ENCODE peak calls at places on chromosomes 2 and 18, in nine cellular contexts. T is astrocyte of the cerebellum, U is neural progenitor cell, J is fibroblast of pulmonary artery, A is kidney epithelial cell, K is NB4, P is adrenal gland, O is A673, Z is IMR-90. G is an unnamed sample.

GRCh38 chr2:117785740-117786139 is 28.8 kb upstream of the DDX18 start:
- DNase-seq in T (peak; percentile 16), U (peak; percentile 74), J (peak; percentile 58), A (no peak), K (peak; percentile 68), P (peak; percentile 23), O (peak; percentile 67), Z (peak; percentile 37), G (peak; percentile 31)

GRCh38 chr2:215432759-215433594 is 2.9 kb downstream of the FN1 start:
- DNase-seq in T (no peak), U (no peak), J (peak; percentile 64), A (no peak), K (no peak), P (no peak), O (no peak), Z (no peak), G (no peak)

GRCh38 chr2:222609391-222609790 is 46.5 kb downstream of the FARSB start:
- DNase-seq in T (no peak), U (no peak), J (peak; percentile 38), A (no peak), K (peak; percentile 48), P (no peak), O (peak; percentile 10), Z (peak; percentile 3), G (no peak)

GRCh38 chr18:72232611-72233010 is 311.5 kb downstream of the CBLN2 start:
- DNase-seq in T (no peak), U (no peak), J (no peak), A (no peak), K (no peak), P (no peak), O (no peak), Z (no peak), G (no peak)

GRCh38 chr2:176398783-176399182 is 129.5 kb downstream of the MTX2 start:
- DNase-seq in T (no peak), U (no peak), J (peak; percentile 19), A (no peak), K (no peak), P (no peak), O (no peak), Z (peak; percentile 59), G (no peak)

GRCh38 chr18:78494204-78494603 is 485.4 kb upstream of the SALL3 start:
- DNase-seq in T (no peak), U (no peak), J (no peak), A (no peak), K (no peak), P (peak; percentile 51), O (no peak), Z (no peak), G (no peak)

GRCh38 chr2:121043827-121044222 is 241.2 kb downstream of the TFCP2L1 start:
- DNase-seq in T (no peak), U (no peak), J (no peak), A (no peak), K (no peak), P (no peak), O (no peak), Z (no peak), G (no peak)

GRCh38 chr18:7657937-7658336 is 90.8 kb downstream of the PTPRM start:
- DNase-seq in T (no peak), U (no peak), J (no peak), A (no peak), K (no peak), P (no peak), O (no peak), Z (peak; percentile 52), G (no peak)

GRCh38 chr2:72173640-72174321 is 26.1 kb upstream of the CYP26B1 start:
- DNase-seq in T (no peak), U (no peak), J (peak; percentile 64), A (no peak), K (no peak), P (no peak), O (peak; percentile 37), Z (peak; percentile 35), G (no peak)

GRCh38 chr18:26227051-26227672 is 917 bp downstream of the TAF4B start:
- DNase-seq in T (no peak), U (peak; percentile 25), J (peak; percentile 16), A (no peak), K (no peak), P (no peak), O (no peak), Z (no peak), G (no peak)

GRCh38 chr2:208346756-208347155 is 59.8 kb upstream of the PTH2R start:
- DNase-seq in T (no peak), U (no peak), J (no peak), A (no peak), K (no peak), P (no peak), O (no peak), Z (no peak), G (no peak)

GRCh38 chr2:238776003-238776640 is 71.8 kb upstream of the TWIST2 start:
- DNase-seq in T (no peak), U (no peak), J (no peak), A (no peak), K (no peak), P (no peak), O (no peak), Z (no peak), G (no peak)

GRCh38 chr2:151953467-151953866 is 125.2 kb upstream of the ARL5A start:
- DNase-seq in T (no peak), U (no peak), J (no peak), A (no peak), K (no peak), P (no peak), O (no peak), Z (no peak), G (no peak)

GRCh38 chr2:42905341-42906114 is 113.1 kb upstream of the HAAO start:
- DNase-seq in T (no peak), U (no peak), J (no peak), A (no peak), K (peak; percentile 59), P (no peak), O (peak; percentile 79), Z (no peak), G (no peak)
- TF ChIP-seq CTCF in T (peak; percentile 37), U (no peak), J (no peak), A (peak; percentile 30), K (no peak), P (peak; percentile 26), O (peak; percentile 54), Z (no peak), G (no peak)

DNA sequence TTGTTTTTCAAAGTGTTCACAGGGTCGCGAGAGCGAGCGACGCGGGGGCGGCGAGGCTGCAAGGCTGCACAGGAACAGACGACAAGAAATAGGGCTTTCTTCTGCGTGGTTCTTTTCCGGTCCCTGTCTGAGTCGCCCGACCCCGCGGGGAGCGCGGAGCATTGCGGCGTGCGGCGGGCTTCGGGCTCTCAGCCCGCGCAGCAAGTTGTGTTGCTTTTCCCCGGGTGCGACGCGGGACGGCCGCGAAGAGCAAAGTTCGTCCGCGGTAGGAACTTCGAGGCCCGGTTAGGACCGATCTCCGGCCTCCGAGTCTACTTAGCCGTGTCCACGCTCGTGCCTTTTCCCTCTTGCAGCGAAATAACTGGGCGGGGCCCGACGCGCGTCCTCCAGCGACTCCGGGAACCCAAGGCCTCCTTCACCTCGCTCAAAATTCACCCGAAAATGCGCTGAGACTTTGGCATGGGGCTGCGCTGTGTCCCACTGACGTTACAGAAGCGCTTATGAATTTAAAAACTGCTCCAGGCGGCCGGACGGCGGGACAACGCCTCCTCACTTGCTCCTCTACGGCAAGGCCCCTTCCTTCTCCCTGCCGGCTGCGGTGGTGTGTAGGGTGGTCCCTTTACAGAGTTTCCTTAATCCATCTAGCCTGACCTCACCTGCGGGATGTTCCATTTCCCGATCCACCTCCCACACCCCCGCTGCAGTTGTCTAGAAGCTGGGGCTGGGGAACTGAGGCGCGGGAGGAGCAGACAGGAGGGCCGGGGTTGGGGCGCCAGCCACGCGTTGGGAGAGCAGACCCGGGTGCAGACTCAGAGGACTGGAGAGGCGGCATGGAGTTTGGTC is 1.5 kb upstream of the BCL2L11 start:
- DNase-seq in T (no peak), U (peak; percentile 44), J (no peak), A (no peak), K (peak; percentile 72), P (peak; percentile 33), O (no peak), Z (no peak), G (no peak)
- H3K4me3 ChIP-seq in T (peak overlapping the region; percentile 93), U (peak overlapping the region; percentile 95), J (peak overlapping the region; percentile 21), A (peak overlapping the region; percentile 48), K (peak overlapping the region; percentile 60), P (no peak overlapping the region), O (no peak overlapping the region), Z (no peak overlapping the region), G (no peak overlapping the region)

DNA sequence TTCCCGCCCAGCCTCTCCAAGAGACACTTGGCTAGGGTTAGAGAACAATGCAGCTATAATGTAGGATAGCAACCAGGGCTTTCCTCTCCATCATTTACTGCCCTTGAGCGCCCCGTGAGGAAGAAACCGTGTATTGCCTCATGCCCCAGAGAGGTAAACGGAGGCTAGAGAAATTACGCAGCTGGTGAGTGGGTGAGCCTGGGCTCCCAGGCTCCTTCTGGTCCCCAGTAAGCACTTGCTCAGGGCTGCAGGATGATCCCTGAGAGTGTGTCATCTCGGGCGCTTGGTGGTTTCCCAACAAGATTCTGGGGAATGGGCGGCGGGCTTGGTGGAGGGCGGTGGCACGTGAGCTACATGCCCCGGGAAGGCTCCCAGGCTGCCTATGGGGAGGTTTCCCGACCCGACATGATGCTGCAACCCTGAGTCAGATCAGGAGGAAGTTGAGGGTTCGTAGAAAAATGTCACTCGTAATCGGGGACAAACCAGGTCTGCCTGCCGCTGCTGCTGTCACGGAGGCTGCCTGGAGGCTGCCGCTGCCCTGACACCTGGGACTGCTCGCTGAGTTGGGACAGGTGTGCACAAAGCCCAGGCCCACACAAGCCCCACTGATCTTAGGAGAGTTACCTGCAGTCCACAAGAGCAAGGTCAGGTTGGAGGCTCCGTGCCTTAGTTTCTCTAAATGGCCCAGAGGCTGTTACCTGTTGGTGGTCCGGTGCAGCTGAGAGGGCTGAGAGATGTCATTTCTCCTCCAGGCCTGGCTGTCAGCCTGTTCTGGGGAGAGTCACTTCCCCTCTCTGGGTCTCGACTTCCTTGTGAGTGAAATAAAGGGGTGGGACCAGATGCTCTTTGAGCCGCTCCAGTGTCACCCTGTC is at the start of gene GPR55:
- DNase-seq in T (no peak), U (peak; percentile 49), J (no peak), A (no peak), K (peak; percentile 83), P (no peak), O (no peak), Z (no peak), G (no peak)
- TF ChIP-seq CTCF in T (no peak), U (peak; percentile 57), J (no peak), A (no peak), K (peak; percentile 78), P (no peak), O (peak; percentile 40), Z (peak; percentile 5), G (peak; percentile 2)

GRCh38 chr2:221289846-221290245 is 282.3 kb downstream of the EPHA4 start:
- DNase-seq in T (no peak), U (no peak), J (no peak), A (no peak), K (no peak), P (no peak), O (no peak), Z (no peak), G (no peak)

GRCh38 chr2:221282386-221282785 is 289.7 kb downstream of the EPHA4 start:
- DNase-seq in T (no peak), U (no peak), J (no peak), A (no peak), K (no peak), P (no peak), O (no peak), Z (no peak), G (no peak)

GRCh38 chr2:221285156-221285555 is 286.9 kb downstream of the EPHA4 start:
- DNase-seq in T (no peak), U (no peak), J (no peak), A (no peak), K (no peak), P (no peak), O (no peak), Z (no peak), G (no peak)

GRCh38 chr2:221289389-221289788 is 282.7 kb downstream of the EPHA4 start:
- DNase-seq in T (peak; percentile 15), U (peak; percentile 59), J (no peak), A (no peak), K (peak; percentile 19), P (no peak), O (peak; percentile 71), Z (peak; percentile 40), G (no peak)

GRCh38 chr2:221283896-221284295 is 288.2 kb downstream of the EPHA4 start:
- DNase-seq in T (peak; percentile 85), U (no peak), J (peak; percentile 7), A (peak; percentile 42), K (no peak), P (no peak), O (no peak), Z (peak; percentile 58), G (no peak)
- H3K4me3 ChIP-seq in T (no peak overlapping the region), U (no peak overlapping the region), J (no peak overlapping the region), A (no peak overlapping the region), K (no peak overlapping the region), P (no peak overlapping the region), O (no peak overlapping the region), Z (no peak overlapping the region), G (no peak overlapping the region)

G was measured in LNCaP clone FGC.